ENCODE peak calls at places on chromosomes 3 and 15, in nine cellular contexts. One of them, this sample, is unnamed.

GRCh38 chr3:149968216-149968615 is 2.5 kb downstream of the PFN2 start:
- DNase-seq in brain microvascular endothelial cell: peak
- DNase-seq in HuH-7.5: peak
- DNase-seq in SJCRH30: peak
- DNase-seq in NCI-H774: no peak
- DNase-seq in choroid plexus epithelial cell: peak
- DNase-seq in Ammon's horn: no peak
- DNase-seq in Right ventricle myocardium superior: no peak
- DNase-seq in stimulated activated CD8-positive, alpha-beta memory T cell treated with anti-CD3 and anti-CD28 coated beads, Interleukin-2, amount 100 ng/mL, for 1 hour: no peak
- DNase-seq in this sample: no peak

GRCh38 chr3:130800829-130801228 is 54.2 kb upstream of the PIK3R4 start:
- DNase-seq in brain microvascular endothelial cell: no peak
- DNase-seq in HuH-7.5: no peak
- DNase-seq in SJCRH30: no peak
- DNase-seq in NCI-H774: no peak
- DNase-seq in choroid plexus epithelial cell: no peak
- DNase-seq in Ammon's horn: no peak
- DNase-seq in Right ventricle myocardium superior: no peak
- DNase-seq in stimulated activated CD8-positive, alpha-beta memory T cell treated with anti-CD3 and anti-CD28 coated beads, Interleukin-2, amount 100 ng/mL, for 1 hour: no peak
- DNase-seq in this sample: no peak

GRCh38 chr3:73600293-73600938 is 24.3 kb downstream of the PDZRN3 start:
- DNase-seq in brain microvascular endothelial cell: no peak
- DNase-seq in HuH-7.5: no peak
- DNase-seq in SJCRH30: no peak
- DNase-seq in NCI-H774: no peak
- DNase-seq in choroid plexus epithelial cell: peak
- DNase-seq in Ammon's horn: no peak
- DNase-seq in Right ventricle myocardium superior: no peak
- DNase-seq in stimulated activated CD8-positive, alpha-beta memory T cell treated with anti-CD3 and anti-CD28 coated beads, Interleukin-2, amount 100 ng/mL, for 1 hour: no peak
- DNase-seq in this sample: no peak

GRCh38 chr3:140898340-140899180 is 43.1 kb upstream of the SLC25A36 start:
- DNase-seq in brain microvascular endothelial cell: peak
- DNase-seq in HuH-7.5: no peak
- DNase-seq in SJCRH30: peak
- DNase-seq in NCI-H774: peak
- DNase-seq in choroid plexus epithelial cell: peak
- DNase-seq in Ammon's horn: peak
- DNase-seq in Right ventricle myocardium superior: no peak
- DNase-seq in stimulated activated CD8-positive, alpha-beta memory T cell treated with anti-CD3 and anti-CD28 coated beads, Interleukin-2, amount 100 ng/mL, for 1 hour: no peak
- DNase-seq in this sample: no peak

GRCh38 chr3:62371735-62372591 is 1.4 kb downstream of the FEZF2 start:
- DNase-seq in brain microvascular endothelial cell: no peak
- DNase-seq in HuH-7.5: no peak
- DNase-seq in SJCRH30: no peak
- DNase-seq in NCI-H774: no peak
- DNase-seq in choroid plexus epithelial cell: no peak
- DNase-seq in Ammon's horn: no peak
- DNase-seq in Right ventricle myocardium superior: no peak
- DNase-seq in stimulated activated CD8-positive, alpha-beta memory T cell treated with anti-CD3 and anti-CD28 coated beads, Interleukin-2, amount 100 ng/mL, for 1 hour: no peak
- DNase-seq in this sample: no peak

GRCh38 chr15:23039151-23039916 is at the start of gene TUBGCP5:
- DNase-seq in brain microvascular endothelial cell: peak
- DNase-seq in HuH-7.5: peak
- DNase-seq in SJCRH30: peak
- DNase-seq in NCI-H774: peak
- DNase-seq in choroid plexus epithelial cell: peak
- DNase-seq in Ammon's horn: peak
- DNase-seq in Right ventricle myocardium superior: peak
- DNase-seq in stimulated activated CD8-positive, alpha-beta memory T cell treated with anti-CD3 and anti-CD28 coated beads, Interleukin-2, amount 100 ng/mL, for 1 hour: peak
- DNase-seq in this sample: peak

GRCh38 chr15:90354986-90355385 is 2.9 kb downstream of the ZNF774 start:
- DNase-seq in brain microvascular endothelial cell: no peak
- DNase-seq in HuH-7.5: no peak
- DNase-seq in SJCRH30: no peak
- DNase-seq in NCI-H774: no peak
- DNase-seq in choroid plexus epithelial cell: no peak
- DNase-seq in Ammon's horn: no peak
- DNase-seq in Right ventricle myocardium superior: no peak
- DNase-seq in stimulated activated CD8-positive, alpha-beta memory T cell treated with anti-CD3 and anti-CD28 coated beads, Interleukin-2, amount 100 ng/mL, for 1 hour: no peak
- DNase-seq in this sample: no peak

GRCh38 chr15:80934761-80935221 is 54.8 kb downstream of the MESD start:
- DNase-seq in brain microvascular endothelial cell: peak
- DNase-seq in HuH-7.5: no peak
- DNase-seq in SJCRH30: peak
- DNase-seq in NCI-H774: no peak
- DNase-seq in choroid plexus epithelial cell: peak
- DNase-seq in Ammon's horn: no peak
- DNase-seq in Right ventricle myocardium superior: no peak
- DNase-seq in stimulated activated CD8-positive, alpha-beta memory T cell treated with anti-CD3 and anti-CD28 coated beads, Interleukin-2, amount 100 ng/mL, for 1 hour: no peak
- DNase-seq in this sample: peak

GRCh38 chr15:69143756-69144436 is 16.5 kb upstream of the GLCE start:
- DNase-seq in brain microvascular endothelial cell: no peak
- DNase-seq in HuH-7.5: no peak
- DNase-seq in SJCRH30: no peak
- DNase-seq in NCI-H774: peak
- DNase-seq in choroid plexus epithelial cell: no peak
- DNase-seq in Ammon's horn: no peak
- DNase-seq in Right ventricle myocardium superior: no peak
- DNase-seq in stimulated activated CD8-positive, alpha-beta memory T cell treated with anti-CD3 and anti-CD28 coated beads, Interleukin-2, amount 100 ng/mL, for 1 hour: no peak
- DNase-seq in this sample: no peak

GRCh38 chr3:136544532-136544931 is 207.6 kb downstream of the STAG1 start:
- DNase-seq in brain microvascular endothelial cell: no peak
- DNase-seq in HuH-7.5: no peak
- DNase-seq in SJCRH30: no peak
- DNase-seq in NCI-H774: no peak
- DNase-seq in choroid plexus epithelial cell: peak
- DNase-seq in Ammon's horn: no peak
- DNase-seq in Right ventricle myocardium superior: no peak
- DNase-seq in stimulated activated CD8-positive, alpha-beta memory T cell treated with anti-CD3 and anti-CD28 coated beads, Interleukin-2, amount 100 ng/mL, for 1 hour: no peak
- DNase-seq in this sample: no peak

GRCh38 chr3:124410471-124410870 is 319.8 kb upstream of the UMPS start:
- DNase-seq in brain microvascular endothelial cell: no peak
- DNase-seq in HuH-7.5: no peak
- DNase-seq in SJCRH30: no peak
- DNase-seq in NCI-H774: no peak
- DNase-seq in choroid plexus epithelial cell: peak
- DNase-seq in Ammon's horn: no peak
- DNase-seq in Right ventricle myocardium superior: no peak
- DNase-seq in stimulated activated CD8-positive, alpha-beta memory T cell treated with anti-CD3 and anti-CD28 coated beads, Interleukin-2, amount 100 ng/mL, for 1 hour: no peak
- DNase-seq in this sample: no peak

GRCh38 chr3:65548848-65549625 is 489.7 kb downstream of the MAGI1 start:
- DNase-seq in brain microvascular endothelial cell: no peak
- DNase-seq in HuH-7.5: peak
- DNase-seq in SJCRH30: peak
- DNase-seq in NCI-H774: no peak
- DNase-seq in choroid plexus epithelial cell: no peak
- DNase-seq in Ammon's horn: peak
- DNase-seq in Right ventricle myocardium superior: peak
- DNase-seq in stimulated activated CD8-positive, alpha-beta memory T cell treated with anti-CD3 and anti-CD28 coated beads, Interleukin-2, amount 100 ng/mL, for 1 hour: no peak
- DNase-seq in this sample: peak

GRCh38 chr3:184257083-184257915 is 4.1 kb downstream of the CAMK2N2 start:
- DNase-seq in brain microvascular endothelial cell: no peak
- DNase-seq in HuH-7.5: no peak
- DNase-seq in SJCRH30: no peak
- DNase-seq in NCI-H774: no peak
- DNase-seq in choroid plexus epithelial cell: no peak
- DNase-seq in Ammon's horn: no peak
- DNase-seq in Right ventricle myocardium superior: no peak
- DNase-seq in stimulated activated CD8-positive, alpha-beta memory T cell treated with anti-CD3 and anti-CD28 coated beads, Interleukin-2, amount 100 ng/mL, for 1 hour: no peak
- DNase-seq in this sample: no peak

GRCh38 chr3:187742351-187743171 is 2.7 kb downstream of the BCL6 start:
- DNase-seq in brain microvascular endothelial cell: no peak
- DNase-seq in HuH-7.5: no peak
- DNase-seq in SJCRH30: no peak
- DNase-seq in NCI-H774: no peak
- DNase-seq in choroid plexus epithelial cell: peak
- DNase-seq in Ammon's horn: peak
- DNase-seq in Right ventricle myocardium superior: no peak
- DNase-seq in stimulated activated CD8-positive, alpha-beta memory T cell treated with anti-CD3 and anti-CD28 coated beads, Interleukin-2, amount 100 ng/mL, for 1 hour: no peak
- DNase-seq in this sample: no peak

GRCh38 chr3:15630646-15631350 is 29.3 kb downstream of the BTD start:
- DNase-seq in brain microvascular endothelial cell: peak
- DNase-seq in HuH-7.5: no peak
- DNase-seq in SJCRH30: peak
- DNase-seq in NCI-H774: no peak
- DNase-seq in choroid plexus epithelial cell: peak
- DNase-seq in Ammon's horn: peak
- DNase-seq in Right ventricle myocardium superior: no peak
- DNase-seq in stimulated activated CD8-positive, alpha-beta memory T cell treated with anti-CD3 and anti-CD28 coated beads, Interleukin-2, amount 100 ng/mL, for 1 hour: no peak
- DNase-seq in this sample: no peak

GRCh38 chr15:62482715-62483429 is 317.8 kb upstream of the C2CD4B start:
- DNase-seq in brain microvascular endothelial cell: peak
- DNase-seq in HuH-7.5: no peak
- DNase-seq in SJCRH30: peak
- DNase-seq in NCI-H774: no peak
- DNase-seq in choroid plexus epithelial cell: peak
- DNase-seq in Ammon's horn: no peak
- DNase-seq in Right ventricle myocardium superior: no peak
- DNase-seq in stimulated activated CD8-positive, alpha-beta memory T cell treated with anti-CD3 and anti-CD28 coated beads, Interleukin-2, amount 100 ng/mL, for 1 hour: no peak
- DNase-seq in this sample: no peak

GRCh38 chr15:90451215-90451850 is 63.3 kb downstream of the IQGAP1 start:
- DNase-seq in brain microvascular endothelial cell: peak
- DNase-seq in HuH-7.5: no peak
- DNase-seq in SJCRH30: peak
- DNase-seq in NCI-H774: no peak
- DNase-seq in choroid plexus epithelial cell: peak
- DNase-seq in Ammon's horn: no peak
- DNase-seq in Right ventricle myocardium superior: no peak
- DNase-seq in stimulated activated CD8-positive, alpha-beta memory T cell treated with anti-CD3 and anti-CD28 coated beads, Interleukin-2, amount 100 ng/mL, for 1 hour: no peak
- DNase-seq in this sample: no peak

GRCh38 chr15:93619597-93619996 is 530.6 kb upstream of the RGMA start:
- DNase-seq in brain microvascular endothelial cell: no peak
- DNase-seq in HuH-7.5: no peak
- DNase-seq in SJCRH30: no peak
- DNase-seq in NCI-H774: no peak
- DNase-seq in choroid plexus epithelial cell: no peak
- DNase-seq in Ammon's horn: no peak
- DNase-seq in Right ventricle myocardium superior: no peak
- DNase-seq in stimulated activated CD8-positive, alpha-beta memory T cell treated with anti-CD3 and anti-CD28 coated beads, Interleukin-2, amount 100 ng/mL, for 1 hour: no peak
- DNase-seq in this sample: no peak

GRCh38 chr3:107619549-107619948 is 96.8 kb downstream of the BBX start:
- DNase-seq in brain microvascular endothelial cell: no peak
- DNase-seq in HuH-7.5: no peak
- DNase-seq in SJCRH30: no peak
- DNase-seq in NCI-H774: no peak
- DNase-seq in choroid plexus epithelial cell: no peak
- DNase-seq in Ammon's horn: no peak
- DNase-seq in Right ventricle myocardium superior: no peak
- DNase-seq in stimulated activated CD8-positive, alpha-beta memory T cell treated with anti-CD3 and anti-CD28 coated beads, Interleukin-2, amount 100 ng/mL, for 1 hour: no peak
- DNase-seq in this sample: no peak

GRCh38 chr15:70111203-70112017 is 13.7 kb upstream of the TLE3 start:
- DNase-seq in brain microvascular endothelial cell: peak
- DNase-seq in HuH-7.5: peak
- DNase-seq in SJCRH30: peak
- DNase-seq in NCI-H774: peak
- DNase-seq in choroid plexus epithelial cell: peak
- DNase-seq in Ammon's horn: peak
- DNase-seq in Right ventricle myocardium superior: peak
- DNase-seq in stimulated activated CD8-positive, alpha-beta memory T cell treated with anti-CD3 and anti-CD28 coated beads, Interleukin-2, amount 100 ng/mL, for 1 hour: no peak
- DNase-seq in this sample: peak

GRCh38 chr3:62873672-62874397 is 1.4 kb downstream of the CADPS start:
- DNase-seq in brain microvascular endothelial cell: no peak
- DNase-seq in HuH-7.5: peak
- DNase-seq in SJCRH30: peak
- DNase-seq in NCI-H774: peak
- DNase-seq in choroid plexus epithelial cell: no peak
- DNase-seq in Ammon's horn: peak
- DNase-seq in Right ventricle myocardium superior: peak
- DNase-seq in stimulated activated CD8-positive, alpha-beta memory T cell treated with anti-CD3 and anti-CD28 coated beads, Interleukin-2, amount 100 ng/mL, for 1 hour: no peak
- DNase-seq in this sample: peak

GRCh38 chr3:10160346-10160745 is 4.4 kb upstream of the IRAK2 start:
- DNase-seq in brain microvascular endothelial cell: no peak
- DNase-seq in HuH-7.5: no peak
- DNase-seq in SJCRH30: no peak
- DNase-seq in NCI-H774: no peak
- DNase-seq in choroid plexus epithelial cell: no peak
- DNase-seq in Ammon's horn: no peak
- DNase-seq in Right ventricle myocardium superior: no peak
- DNase-seq in stimulated activated CD8-positive, alpha-beta memory T cell treated with anti-CD3 and anti-CD28 coated beads, Interleukin-2, amount 100 ng/mL, for 1 hour: no peak
- DNase-seq in this sample: no peak

GRCh38 chr3:118101891-118102290 is 932.8 kb downstream of the IGSF11 start:
- DNase-seq in brain microvascular endothelial cell: no peak
- DNase-seq in HuH-7.5: no peak
- DNase-seq in SJCRH30: no peak
- DNase-seq in NCI-H774: no peak
- DNase-seq in choroid plexus epithelial cell: no peak
- DNase-seq in Ammon's horn: no peak
- DNase-seq in Right ventricle myocardium superior: no peak
- DNase-seq in stimulated activated CD8-positive, alpha-beta memory T cell treated with anti-CD3 and anti-CD28 coated beads, Interleukin-2, amount 100 ng/mL, for 1 hour: no peak
- DNase-seq in this sample: no peak

GRCh38 chr15:96336643-96337353 is 6.3 kb downstream of the NR2F2 start:
- DNase-seq in brain microvascular endothelial cell: peak
- DNase-seq in HuH-7.5: peak
- DNase-seq in SJCRH30: no peak
- DNase-seq in NCI-H774: no peak
- DNase-seq in choroid plexus epithelial cell: peak
- DNase-seq in Ammon's horn: no peak
- DNase-seq in Right ventricle myocardium superior: no peak
- DNase-seq in stimulated activated CD8-positive, alpha-beta memory T cell treated with anti-CD3 and anti-CD28 coated beads, Interleukin-2, amount 100 ng/mL, for 1 hour: no peak
- DNase-seq in this sample: no peak

GRCh38 chr3:174352227-174352626 is 506.9 kb upstream of the NAALADL2 start:
- DNase-seq in brain microvascular endothelial cell: no peak
- DNase-seq in HuH-7.5: no peak
- DNase-seq in SJCRH30: no peak
- DNase-seq in NCI-H774: no peak
- DNase-seq in choroid plexus epithelial cell: no peak
- DNase-seq in Ammon's horn: no peak
- DNase-seq in Right ventricle myocardium superior: no peak
- DNase-seq in stimulated activated CD8-positive, alpha-beta memory T cell treated with anti-CD3 and anti-CD28 coated beads, Interleukin-2, amount 100 ng/mL, for 1 hour: no peak
- DNase-seq in this sample: no peak

GRCh38 chr3:107065094-107065861 is 312.0 kb upstream of the CCDC54 start:
- DNase-seq in brain microvascular endothelial cell: no peak
- DNase-seq in HuH-7.5: no peak
- DNase-seq in SJCRH30: no peak
- DNase-seq in NCI-H774: no peak
- DNase-seq in choroid plexus epithelial cell: no peak
- DNase-seq in Ammon's horn: peak
- DNase-seq in Right ventricle myocardium superior: no peak
- DNase-seq in stimulated activated CD8-positive, alpha-beta memory T cell treated with anti-CD3 and anti-CD28 coated beads, Interleukin-2, amount 100 ng/mL, for 1 hour: no peak
- DNase-seq in this sample: no peak

GRCh38 chr3:57555738-57556458 is at the start of gene PDE12:
- DNase-seq in brain microvascular endothelial cell: peak
- DNase-seq in HuH-7.5: peak
- DNase-seq in SJCRH30: peak
- DNase-seq in NCI-H774: peak
- DNase-seq in choroid plexus epithelial cell: peak
- DNase-seq in Ammon's horn: peak
- DNase-seq in Right ventricle myocardium superior: peak
- DNase-seq in stimulated activated CD8-positive, alpha-beta memory T cell treated with anti-CD3 and anti-CD28 coated beads, Interleukin-2, amount 100 ng/mL, for 1 hour: peak
- DNase-seq in this sample: peak

GRCh38 chr15:87579537-87579936 is 677.0 kb downstream of the NTRK3 start:
- DNase-seq in brain microvascular endothelial cell: no peak
- DNase-seq in HuH-7.5: no peak
- DNase-seq in SJCRH30: no peak
- DNase-seq in NCI-H774: no peak
- DNase-seq in choroid plexus epithelial cell: no peak
- DNase-seq in Ammon's horn: no peak
- DNase-seq in Right ventricle myocardium superior: no peak
- DNase-seq in stimulated activated CD8-positive, alpha-beta memory T cell treated with anti-CD3 and anti-CD28 coated beads, Interleukin-2, amount 100 ng/mL, for 1 hour: no peak
- DNase-seq in this sample: no peak

GRCh38 chr3:51963951-51964451 is 3.3 kb downstream of the PCBP4 start:
- DNase-seq in brain microvascular endothelial cell: no peak
- DNase-seq in HuH-7.5: no peak
- DNase-seq in SJCRH30: peak
- DNase-seq in NCI-H774: no peak
- DNase-seq in choroid plexus epithelial cell: no peak
- DNase-seq in Ammon's horn: peak
- DNase-seq in Right ventricle myocardium superior: no peak
- DNase-seq in stimulated activated CD8-positive, alpha-beta memory T cell treated with anti-CD3 and anti-CD28 coated beads, Interleukin-2, amount 100 ng/mL, for 1 hour: no peak
- DNase-seq in this sample: peak

GRCh38 chr15:70976856-70977255 is 84.2 kb downstream of the LRRC49 start:
- DNase-seq in brain microvascular endothelial cell: no peak
- DNase-seq in HuH-7.5: no peak
- DNase-seq in SJCRH30: no peak
- DNase-seq in NCI-H774: no peak
- DNase-seq in choroid plexus epithelial cell: peak
- DNase-seq in Ammon's horn: no peak
- DNase-seq in Right ventricle myocardium superior: no peak
- DNase-seq in stimulated activated CD8-positive, alpha-beta memory T cell treated with anti-CD3 and anti-CD28 coated beads, Interleukin-2, amount 100 ng/mL, for 1 hour: no peak
- DNase-seq in this sample: no peak

GRCh38 chr3:71616571-71617021 is 33.1 kb upstream of the FOXP1 start:
- DNase-seq in brain microvascular endothelial cell: no peak
- DNase-seq in HuH-7.5: no peak
- DNase-seq in SJCRH30: no peak
- DNase-seq in NCI-H774: no peak
- DNase-seq in choroid plexus epithelial cell: no peak
- DNase-seq in Ammon's horn: no peak
- DNase-seq in Right ventricle myocardium superior: no peak
- DNase-seq in stimulated activated CD8-positive, alpha-beta memory T cell treated with anti-CD3 and anti-CD28 coated beads, Interleukin-2, amount 100 ng/mL, for 1 hour: no peak
- DNase-seq in this sample: no peak

This sample was measured in left cardiac atrium.